ENCODE peak calls at places on chromosomes 2 and 18, in nine cellular contexts. One of them, this sample, is unnamed.

GRCh38 chr2:69979902-69980301 is 18.5 kb upstream of the ASPRV1 start:
- DNase-seq in AG10803: no peak
- DNase-seq in left lung: no peak
- DNase-seq in fibroblast of gingiva: no peak
- DNase-seq in activated CD4-positive, alpha-beta T cell treated with anti-CD3 and anti-CD28 coated beads, Interleukin-2, amount 50 U/mL, for 48 hours: no peak
- DNase-seq in memory B cell: no peak
- DNase-seq in T-helper 1 cell: no peak
- DNase-seq in type B pancreatic cell: no peak
- DNase-seq in NCI-H1436: no peak
- DNase-seq in this sample: no peak

GRCh38 chr2:127170021-127170420 is 50.1 kb downstream of the CYP27C1 start:
- DNase-seq in AG10803: no peak
- DNase-seq in left lung: no peak
- DNase-seq in fibroblast of gingiva: no peak
- DNase-seq in activated CD4-positive, alpha-beta T cell treated with anti-CD3 and anti-CD28 coated beads, Interleukin-2, amount 50 U/mL, for 48 hours: no peak
- DNase-seq in memory B cell: no peak
- DNase-seq in T-helper 1 cell: no peak
- DNase-seq in type B pancreatic cell: no peak
- DNase-seq in NCI-H1436: no peak
- DNase-seq in this sample: no peak

GRCh38 chr2:28750316-28751101 is 1.1 kb upstream of the PPP1CB start:
- DNase-seq in AG10803: peak
- DNase-seq in left lung: no peak
- DNase-seq in fibroblast of gingiva: peak
- DNase-seq in activated CD4-positive, alpha-beta T cell treated with anti-CD3 and anti-CD28 coated beads, Interleukin-2, amount 50 U/mL, for 48 hours: peak
- DNase-seq in memory B cell: peak
- DNase-seq in T-helper 1 cell: peak
- DNase-seq in type B pancreatic cell: no peak
- DNase-seq in NCI-H1436: peak
- DNase-seq in this sample: peak

GRCh38 chr18:77127769-77128671 is 4.6 kb downstream of the MBP start:
- DNase-seq in AG10803: peak
- DNase-seq in left lung: peak
- DNase-seq in fibroblast of gingiva: peak
- DNase-seq in activated CD4-positive, alpha-beta T cell treated with anti-CD3 and anti-CD28 coated beads, Interleukin-2, amount 50 U/mL, for 48 hours: peak
- DNase-seq in memory B cell: peak
- DNase-seq in T-helper 1 cell: peak
- DNase-seq in type B pancreatic cell: no peak
- DNase-seq in NCI-H1436: no peak
- DNase-seq in this sample: peak

GRCh38 chr2:38106420-38107182 is 30.6 kb upstream of the CYP1B1 start:
- DNase-seq in AG10803: peak
- DNase-seq in left lung: no peak
- DNase-seq in fibroblast of gingiva: peak
- DNase-seq in activated CD4-positive, alpha-beta T cell treated with anti-CD3 and anti-CD28 coated beads, Interleukin-2, amount 50 U/mL, for 48 hours: no peak
- DNase-seq in memory B cell: no peak
- DNase-seq in T-helper 1 cell: no peak
- DNase-seq in type B pancreatic cell: no peak
- DNase-seq in NCI-H1436: no peak
- DNase-seq in this sample: peak

GRCh38 chr2:59167514-59167913 is 926.4 kb upstream of the FANCL start:
- DNase-seq in AG10803: no peak
- DNase-seq in left lung: no peak
- DNase-seq in fibroblast of gingiva: no peak
- DNase-seq in activated CD4-positive, alpha-beta T cell treated with anti-CD3 and anti-CD28 coated beads, Interleukin-2, amount 50 U/mL, for 48 hours: no peak
- DNase-seq in memory B cell: no peak
- DNase-seq in T-helper 1 cell: no peak
- DNase-seq in type B pancreatic cell: no peak
- DNase-seq in NCI-H1436: no peak
- DNase-seq in this sample: no peak

GRCh38 chr18:48987821-48988220 is 37.1 kb upstream of the SMAD7 start:
- DNase-seq in AG10803: no peak
- DNase-seq in left lung: peak
- DNase-seq in fibroblast of gingiva: no peak
- DNase-seq in activated CD4-positive, alpha-beta T cell treated with anti-CD3 and anti-CD28 coated beads, Interleukin-2, amount 50 U/mL, for 48 hours: no peak
- DNase-seq in memory B cell: no peak
- DNase-seq in T-helper 1 cell: no peak
- DNase-seq in type B pancreatic cell: no peak
- DNase-seq in NCI-H1436: no peak
- DNase-seq in this sample: no peak

GRCh38 chr2:124668161-124668560 is 643.1 kb downstream of the CNTNAP5 start:
- DNase-seq in AG10803: no peak
- DNase-seq in left lung: no peak
- DNase-seq in fibroblast of gingiva: no peak
- DNase-seq in activated CD4-positive, alpha-beta T cell treated with anti-CD3 and anti-CD28 coated beads, Interleukin-2, amount 50 U/mL, for 48 hours: no peak
- DNase-seq in memory B cell: no peak
- DNase-seq in T-helper 1 cell: no peak
- DNase-seq in type B pancreatic cell: no peak
- DNase-seq in NCI-H1436: no peak
- DNase-seq in this sample: no peak

GRCh38 chr2:231605607-231606091 is 13.0 kb downstream of the TEX44 start:
- DNase-seq in AG10803: no peak
- DNase-seq in left lung: no peak
- DNase-seq in fibroblast of gingiva: no peak
- DNase-seq in activated CD4-positive, alpha-beta T cell treated with anti-CD3 and anti-CD28 coated beads, Interleukin-2, amount 50 U/mL, for 48 hours: no peak
- DNase-seq in memory B cell: no peak
- DNase-seq in T-helper 1 cell: no peak
- DNase-seq in type B pancreatic cell: no peak
- DNase-seq in NCI-H1436: no peak
- DNase-seq in this sample: no peak

GRCh38 chr18:80252136-80252535 is 4.8 kb upstream of the PARD6G start:
- DNase-seq in AG10803: peak
- DNase-seq in left lung: no peak
- DNase-seq in fibroblast of gingiva: no peak
- DNase-seq in activated CD4-positive, alpha-beta T cell treated with anti-CD3 and anti-CD28 coated beads, Interleukin-2, amount 50 U/mL, for 48 hours: no peak
- DNase-seq in memory B cell: no peak
- DNase-seq in T-helper 1 cell: no peak
- DNase-seq in type B pancreatic cell: no peak
- DNase-seq in NCI-H1436: no peak
- DNase-seq in this sample: peak

GRCh38 chr18:66874812-66875474 is 271.1 kb upstream of the CDH19 start:
- DNase-seq in AG10803: no peak
- DNase-seq in left lung: no peak
- DNase-seq in fibroblast of gingiva: no peak
- DNase-seq in activated CD4-positive, alpha-beta T cell treated with anti-CD3 and anti-CD28 coated beads, Interleukin-2, amount 50 U/mL, for 48 hours: no peak
- DNase-seq in memory B cell: no peak
- DNase-seq in T-helper 1 cell: no peak
- DNase-seq in type B pancreatic cell: no peak
- DNase-seq in NCI-H1436: no peak
- DNase-seq in this sample: no peak

GRCh38 chr2:219997341-219997851 is 370.0 kb downstream of the SLC4A3 start:
- DNase-seq in AG10803: peak
- DNase-seq in left lung: no peak
- DNase-seq in fibroblast of gingiva: peak
- DNase-seq in activated CD4-positive, alpha-beta T cell treated with anti-CD3 and anti-CD28 coated beads, Interleukin-2, amount 50 U/mL, for 48 hours: peak
- DNase-seq in memory B cell: no peak
- DNase-seq in T-helper 1 cell: no peak
- DNase-seq in type B pancreatic cell: no peak
- DNase-seq in NCI-H1436: peak
- DNase-seq in this sample: peak

GRCh38 chr2:85448840-85449588 is 30.5 kb downstream of the SH2D6 start:
- DNase-seq in AG10803: no peak
- DNase-seq in left lung: no peak
- DNase-seq in fibroblast of gingiva: no peak
- DNase-seq in activated CD4-positive, alpha-beta T cell treated with anti-CD3 and anti-CD28 coated beads, Interleukin-2, amount 50 U/mL, for 48 hours: no peak
- DNase-seq in memory B cell: no peak
- DNase-seq in T-helper 1 cell: no peak
- DNase-seq in type B pancreatic cell: no peak
- DNase-seq in NCI-H1436: no peak
- DNase-seq in this sample: no peak

GRCh38 chr2:43059183-43059897 is 167.1 kb downstream of the ZFP36L2 start:
- DNase-seq in AG10803: peak
- DNase-seq in left lung: peak
- DNase-seq in fibroblast of gingiva: peak
- DNase-seq in activated CD4-positive, alpha-beta T cell treated with anti-CD3 and anti-CD28 coated beads, Interleukin-2, amount 50 U/mL, for 48 hours: peak
- DNase-seq in memory B cell: no peak
- DNase-seq in T-helper 1 cell: peak
- DNase-seq in type B pancreatic cell: no peak
- DNase-seq in NCI-H1436: peak
- DNase-seq in this sample: peak

GRCh38 chr2:73836141-73836943 is 7.6 kb downstream of the STAMBP start:
- DNase-seq in AG10803: no peak
- DNase-seq in left lung: no peak
- DNase-seq in fibroblast of gingiva: no peak
- DNase-seq in activated CD4-positive, alpha-beta T cell treated with anti-CD3 and anti-CD28 coated beads, Interleukin-2, amount 50 U/mL, for 48 hours: no peak
- DNase-seq in memory B cell: no peak
- DNase-seq in T-helper 1 cell: no peak
- DNase-seq in type B pancreatic cell: no peak
- DNase-seq in NCI-H1436: no peak
- DNase-seq in this sample: peak

GRCh38 chr2:235605306-235605998 is 111.6 kb downstream of the AGAP1 start:
- DNase-seq in AG10803: peak
- DNase-seq in left lung: peak
- DNase-seq in fibroblast of gingiva: peak
- DNase-seq in activated CD4-positive, alpha-beta T cell treated with anti-CD3 and anti-CD28 coated beads, Interleukin-2, amount 50 U/mL, for 48 hours: no peak
- DNase-seq in memory B cell: no peak
- DNase-seq in T-helper 1 cell: no peak
- DNase-seq in type B pancreatic cell: no peak
- DNase-seq in NCI-H1436: peak
- DNase-seq in this sample: peak

GRCh38 chr2:158889135-158889853 is 79.1 kb upstream of the TANC1 start:
- DNase-seq in AG10803: no peak
- DNase-seq in left lung: no peak
- DNase-seq in fibroblast of gingiva: no peak
- DNase-seq in activated CD4-positive, alpha-beta T cell treated with anti-CD3 and anti-CD28 coated beads, Interleukin-2, amount 50 U/mL, for 48 hours: no peak
- DNase-seq in memory B cell: no peak
- DNase-seq in T-helper 1 cell: no peak
- DNase-seq in type B pancreatic cell: no peak
- DNase-seq in NCI-H1436: no peak
- DNase-seq in this sample: no peak

GRCh38 chr2:216340280-216340631 is 32.0 kb downstream of the MARCHF4 start:
- DNase-seq in AG10803: no peak
- DNase-seq in left lung: no peak
- DNase-seq in fibroblast of gingiva: no peak
- DNase-seq in activated CD4-positive, alpha-beta T cell treated with anti-CD3 and anti-CD28 coated beads, Interleukin-2, amount 50 U/mL, for 48 hours: no peak
- DNase-seq in memory B cell: no peak
- DNase-seq in T-helper 1 cell: no peak
- DNase-seq in type B pancreatic cell: no peak
- DNase-seq in NCI-H1436: no peak
- DNase-seq in this sample: no peak

GRCh38 chr2:33573657-33574056 is 25.4 kb downstream of the FAM98A start:
- DNase-seq in AG10803: no peak
- DNase-seq in left lung: no peak
- DNase-seq in fibroblast of gingiva: no peak
- DNase-seq in activated CD4-positive, alpha-beta T cell treated with anti-CD3 and anti-CD28 coated beads, Interleukin-2, amount 50 U/mL, for 48 hours: no peak
- DNase-seq in memory B cell: no peak
- DNase-seq in T-helper 1 cell: no peak
- DNase-seq in type B pancreatic cell: no peak
- DNase-seq in NCI-H1436: no peak
- DNase-seq in this sample: no peak

GRCh38 chr18:76620326-76620813 is 125.3 kb upstream of the ZNF516 start:
- DNase-seq in AG10803: peak
- DNase-seq in left lung: peak
- DNase-seq in fibroblast of gingiva: peak
- DNase-seq in activated CD4-positive, alpha-beta T cell treated with anti-CD3 and anti-CD28 coated beads, Interleukin-2, amount 50 U/mL, for 48 hours: peak
- DNase-seq in memory B cell: no peak
- DNase-seq in T-helper 1 cell: no peak
- DNase-seq in type B pancreatic cell: no peak
- DNase-seq in NCI-H1436: peak
- DNase-seq in this sample: peak

GRCh38 chr2:119174993-119175347 is 16.4 kb upstream of the C1QL2 start:
- DNase-seq in AG10803: no peak
- DNase-seq in left lung: no peak
- DNase-seq in fibroblast of gingiva: no peak
- DNase-seq in activated CD4-positive, alpha-beta T cell treated with anti-CD3 and anti-CD28 coated beads, Interleukin-2, amount 50 U/mL, for 48 hours: no peak
- DNase-seq in memory B cell: no peak
- DNase-seq in T-helper 1 cell: no peak
- DNase-seq in type B pancreatic cell: no peak
- DNase-seq in NCI-H1436: no peak
- DNase-seq in this sample: peak

GRCh38 chr2:186058604-186059003 is 320.0 kb downstream of the FSIP2 start:
- DNase-seq in AG10803: no peak
- DNase-seq in left lung: no peak
- DNase-seq in fibroblast of gingiva: no peak
- DNase-seq in activated CD4-positive, alpha-beta T cell treated with anti-CD3 and anti-CD28 coated beads, Interleukin-2, amount 50 U/mL, for 48 hours: no peak
- DNase-seq in memory B cell: no peak
- DNase-seq in T-helper 1 cell: no peak
- DNase-seq in type B pancreatic cell: no peak
- DNase-seq in NCI-H1436: peak
- DNase-seq in this sample: no peak

GRCh38 chr2:217360111-217360510 is 500.2 kb upstream of the TNP1 start:
- DNase-seq in AG10803: no peak
- DNase-seq in left lung: no peak
- DNase-seq in fibroblast of gingiva: no peak
- DNase-seq in activated CD4-positive, alpha-beta T cell treated with anti-CD3 and anti-CD28 coated beads, Interleukin-2, amount 50 U/mL, for 48 hours: no peak
- DNase-seq in memory B cell: no peak
- DNase-seq in T-helper 1 cell: no peak
- DNase-seq in type B pancreatic cell: no peak
- DNase-seq in NCI-H1436: no peak
- DNase-seq in this sample: no peak

GRCh38 chr2:173350383-173350782 is 4.3 kb upstream of the CDCA7 start:
- DNase-seq in AG10803: no peak
- DNase-seq in left lung: no peak
- DNase-seq in fibroblast of gingiva: no peak
- DNase-seq in activated CD4-positive, alpha-beta T cell treated with anti-CD3 and anti-CD28 coated beads, Interleukin-2, amount 50 U/mL, for 48 hours: no peak
- DNase-seq in memory B cell: no peak
- DNase-seq in T-helper 1 cell: no peak
- DNase-seq in type B pancreatic cell: no peak
- DNase-seq in NCI-H1436: no peak
- DNase-seq in this sample: no peak

GRCh38 chr2:16717477-16717876 is 51.8 kb upstream of the CYRIA start:
- DNase-seq in AG10803: no peak
- DNase-seq in left lung: peak
- DNase-seq in fibroblast of gingiva: no peak
- DNase-seq in activated CD4-positive, alpha-beta T cell treated with anti-CD3 and anti-CD28 coated beads, Interleukin-2, amount 50 U/mL, for 48 hours: no peak
- DNase-seq in memory B cell: peak
- DNase-seq in T-helper 1 cell: no peak
- DNase-seq in type B pancreatic cell: no peak
- DNase-seq in NCI-H1436: no peak
- DNase-seq in this sample: no peak

GRCh38 chr18:26405190-26405781 is 143.1 kb downstream of the KCTD1 start:
- DNase-seq in AG10803: peak
- DNase-seq in left lung: peak
- DNase-seq in fibroblast of gingiva: peak
- DNase-seq in activated CD4-positive, alpha-beta T cell treated with anti-CD3 and anti-CD28 coated beads, Interleukin-2, amount 50 U/mL, for 48 hours: peak
- DNase-seq in memory B cell: no peak
- DNase-seq in T-helper 1 cell: no peak
- DNase-seq in type B pancreatic cell: no peak
- DNase-seq in NCI-H1436: peak
- DNase-seq in this sample: peak

GRCh38 chr2:26585966-26586365 is 55.2 kb downstream of the CIB4 start:
- DNase-seq in AG10803: no peak
- DNase-seq in left lung: no peak
- DNase-seq in fibroblast of gingiva: no peak
- DNase-seq in activated CD4-positive, alpha-beta T cell treated with anti-CD3 and anti-CD28 coated beads, Interleukin-2, amount 50 U/mL, for 48 hours: no peak
- DNase-seq in memory B cell: no peak
- DNase-seq in T-helper 1 cell: no peak
- DNase-seq in type B pancreatic cell: no peak
- DNase-seq in NCI-H1436: no peak
- DNase-seq in this sample: no peak

GRCh38 chr2:239300871-239301742 is 99.7 kb downstream of the HDAC4 start:
- DNase-seq in AG10803: no peak
- DNase-seq in left lung: peak
- DNase-seq in fibroblast of gingiva: no peak
- DNase-seq in activated CD4-positive, alpha-beta T cell treated with anti-CD3 and anti-CD28 coated beads, Interleukin-2, amount 50 U/mL, for 48 hours: no peak
- DNase-seq in memory B cell: no peak
- DNase-seq in T-helper 1 cell: no peak
- DNase-seq in type B pancreatic cell: no peak
- DNase-seq in NCI-H1436: no peak
- DNase-seq in this sample: no peak

GRCh38 chr2:68284896-68285295 is 32.6 kb upstream of the PPP3R1 start:
- DNase-seq in AG10803: peak
- DNase-seq in left lung: no peak
- DNase-seq in fibroblast of gingiva: peak
- DNase-seq in activated CD4-positive, alpha-beta T cell treated with anti-CD3 and anti-CD28 coated beads, Interleukin-2, amount 50 U/mL, for 48 hours: no peak
- DNase-seq in memory B cell: no peak
- DNase-seq in T-helper 1 cell: no peak
- DNase-seq in type B pancreatic cell: no peak
- DNase-seq in NCI-H1436: peak
- DNase-seq in this sample: peak

GRCh38 chr2:218582085-218582484 is 13.4 kb downstream of the CNOT9 start:
- DNase-seq in AG10803: peak
- DNase-seq in left lung: no peak
- DNase-seq in fibroblast of gingiva: no peak
- DNase-seq in activated CD4-positive, alpha-beta T cell treated with anti-CD3 and anti-CD28 coated beads, Interleukin-2, amount 50 U/mL, for 48 hours: no peak
- DNase-seq in memory B cell: no peak
- DNase-seq in T-helper 1 cell: no peak
- DNase-seq in type B pancreatic cell: no peak
- DNase-seq in NCI-H1436: no peak
- DNase-seq in this sample: peak

GRCh38 chr2:105886680-105887079 is 142.0 kb downstream of the NCK2 start:
- DNase-seq in AG10803: no peak
- DNase-seq in left lung: no peak
- DNase-seq in fibroblast of gingiva: no peak
- DNase-seq in activated CD4-positive, alpha-beta T cell treated with anti-CD3 and anti-CD28 coated beads, Interleukin-2, amount 50 U/mL, for 48 hours: no peak
- DNase-seq in memory B cell: no peak
- DNase-seq in T-helper 1 cell: no peak
- DNase-seq in type B pancreatic cell: no peak
- DNase-seq in NCI-H1436: no peak
- DNase-seq in this sample: no peak

This sample was measured in astrocyte of the hippocampus.